ENCODE peak calls at places on chromosomes 12 and 14, in six cellular contexts. One of them, this sample, is unnamed.

GRCh38 chr12:45433441-45433868 is 217.6 kb downstream of the ANO6 start:
- DNase-seq in AG09319: no peak
- DNase-seq in lower leg skin: no peak
- DNase-seq in adrenal gland: no peak
- DNase-seq in stimulated activated CD8-positive, alpha-beta memory T cell treated with anti-CD3 and anti-CD28 coated beads, Interleukin-2, amount 100 ng/mL, for 1 hour: no peak
- DNase-seq in NCI-H1436: no peak
- DNase-seq in this sample: no peak

GRCh38 chr14:67487937-67488893 is at the start of gene TMEM229B:
- DNase-seq in AG09319: no peak
- DNase-seq in lower leg skin: no peak
- DNase-seq in adrenal gland: peak
- DNase-seq in stimulated activated CD8-positive, alpha-beta memory T cell treated with anti-CD3 and anti-CD28 coated beads, Interleukin-2, amount 100 ng/mL, for 1 hour: peak
- DNase-seq in NCI-H1436: no peak
- DNase-seq in this sample: no peak

GRCh38 chr12:54603173-54603814 is 14.8 kb upstream of the PPP1R1A start:
- DNase-seq in AG09319: no peak
- DNase-seq in lower leg skin: peak
- DNase-seq in adrenal gland: peak
- DNase-seq in stimulated activated CD8-positive, alpha-beta memory T cell treated with anti-CD3 and anti-CD28 coated beads, Interleukin-2, amount 100 ng/mL, for 1 hour: peak
- DNase-seq in NCI-H1436: peak
- DNase-seq in this sample: peak

GRCh38 chr12:48001426-48002178 is 2.7 kb downstream of the COL2A1 start:
- DNase-seq in AG09319: no peak
- DNase-seq in lower leg skin: peak
- DNase-seq in adrenal gland: peak
- DNase-seq in stimulated activated CD8-positive, alpha-beta memory T cell treated with anti-CD3 and anti-CD28 coated beads, Interleukin-2, amount 100 ng/mL, for 1 hour: no peak
- DNase-seq in NCI-H1436: no peak
- DNase-seq in this sample: no peak

GRCh38 chr14:96638041-96638855 is 136.1 kb downstream of the PAPOLA start:
- DNase-seq in AG09319: no peak
- DNase-seq in lower leg skin: peak
- DNase-seq in adrenal gland: no peak
- DNase-seq in stimulated activated CD8-positive, alpha-beta memory T cell treated with anti-CD3 and anti-CD28 coated beads, Interleukin-2, amount 100 ng/mL, for 1 hour: no peak
- DNase-seq in NCI-H1436: no peak
- DNase-seq in this sample: no peak

GRCh38 chr12:64752833-64753238 is 6.4 kb downstream of the GNS start:
- DNase-seq in AG09319: no peak
- DNase-seq in lower leg skin: no peak
- DNase-seq in adrenal gland: no peak
- DNase-seq in stimulated activated CD8-positive, alpha-beta memory T cell treated with anti-CD3 and anti-CD28 coated beads, Interleukin-2, amount 100 ng/mL, for 1 hour: no peak
- DNase-seq in NCI-H1436: no peak
- DNase-seq in this sample: no peak

GRCh38 chr12:65826513-65827171 is 2.4 kb downstream of the HMGA2 start:
- DNase-seq in AG09319: no peak
- DNase-seq in lower leg skin: no peak
- DNase-seq in adrenal gland: no peak
- DNase-seq in stimulated activated CD8-positive, alpha-beta memory T cell treated with anti-CD3 and anti-CD28 coated beads, Interleukin-2, amount 100 ng/mL, for 1 hour: no peak
- DNase-seq in NCI-H1436: no peak
- DNase-seq in this sample: peak

GRCh38 chr14:31297112-31297511 is 89.5 kb upstream of the HECTD1 start:
- DNase-seq in AG09319: no peak
- DNase-seq in lower leg skin: no peak
- DNase-seq in adrenal gland: no peak
- DNase-seq in stimulated activated CD8-positive, alpha-beta memory T cell treated with anti-CD3 and anti-CD28 coated beads, Interleukin-2, amount 100 ng/mL, for 1 hour: no peak
- DNase-seq in NCI-H1436: no peak
- DNase-seq in this sample: no peak

GRCh38 chr14:68961781-68962584 is 17.1 kb downstream of the ACTN1 start:
- DNase-seq in AG09319: no peak
- DNase-seq in lower leg skin: no peak
- DNase-seq in adrenal gland: peak
- DNase-seq in stimulated activated CD8-positive, alpha-beta memory T cell treated with anti-CD3 and anti-CD28 coated beads, Interleukin-2, amount 100 ng/mL, for 1 hour: no peak
- DNase-seq in NCI-H1436: peak
- DNase-seq in this sample: no peak

GRCh38 chr12:51923506-51924365 is 16.4 kb downstream of the ACVRL1 start:
- DNase-seq in AG09319: no peak
- DNase-seq in lower leg skin: peak
- DNase-seq in adrenal gland: no peak
- DNase-seq in stimulated activated CD8-positive, alpha-beta memory T cell treated with anti-CD3 and anti-CD28 coated beads, Interleukin-2, amount 100 ng/mL, for 1 hour: peak
- DNase-seq in NCI-H1436: no peak
- DNase-seq in this sample: no peak

GRCh38 chr12:52515319-52515646 is 4.9 kb downstream of the KRT5 start:
- DNase-seq in AG09319: no peak
- DNase-seq in lower leg skin: no peak
- DNase-seq in adrenal gland: no peak
- DNase-seq in stimulated activated CD8-positive, alpha-beta memory T cell treated with anti-CD3 and anti-CD28 coated beads, Interleukin-2, amount 100 ng/mL, for 1 hour: no peak
- DNase-seq in NCI-H1436: no peak
- DNase-seq in this sample: no peak

GRCh38 chr14:74049886-74050495 is 30.8 kb downstream of the BBOF1 start:
- DNase-seq in AG09319: no peak
- DNase-seq in lower leg skin: no peak
- DNase-seq in adrenal gland: no peak
- DNase-seq in stimulated activated CD8-positive, alpha-beta memory T cell treated with anti-CD3 and anti-CD28 coated beads, Interleukin-2, amount 100 ng/mL, for 1 hour: no peak
- DNase-seq in NCI-H1436: no peak
- DNase-seq in this sample: no peak

GRCh38 chr14:90583427-90583826 is 186.6 kb downstream of the CALM1 start:
- DNase-seq in AG09319: no peak
- DNase-seq in lower leg skin: no peak
- DNase-seq in adrenal gland: peak
- DNase-seq in stimulated activated CD8-positive, alpha-beta memory T cell treated with anti-CD3 and anti-CD28 coated beads, Interleukin-2, amount 100 ng/mL, for 1 hour: no peak
- DNase-seq in NCI-H1436: no peak
- DNase-seq in this sample: no peak

GRCh38 chr14:81269100-81269978 is 48.6 kb upstream of the GTF2A1 start:
- DNase-seq in AG09319: peak
- DNase-seq in lower leg skin: no peak
- DNase-seq in adrenal gland: no peak
- DNase-seq in stimulated activated CD8-positive, alpha-beta memory T cell treated with anti-CD3 and anti-CD28 coated beads, Interleukin-2, amount 100 ng/mL, for 1 hour: no peak
- DNase-seq in NCI-H1436: peak
- DNase-seq in this sample: peak

GRCh38 chr14:106039400-106039799 is 513.0 kb downstream of the TMEM121 start:
- DNase-seq in AG09319: no peak
- DNase-seq in lower leg skin: no peak
- DNase-seq in adrenal gland: no peak
- DNase-seq in stimulated activated CD8-positive, alpha-beta memory T cell treated with anti-CD3 and anti-CD28 coated beads, Interleukin-2, amount 100 ng/mL, for 1 hour: no peak
- DNase-seq in NCI-H1436: no peak
- DNase-seq in this sample: peak

GRCh38 chr14:77319416-77319815 is 1.3 kb downstream of the POMT2 start:
- DNase-seq in AG09319: no peak
- DNase-seq in lower leg skin: peak
- DNase-seq in adrenal gland: no peak
- DNase-seq in stimulated activated CD8-positive, alpha-beta memory T cell treated with anti-CD3 and anti-CD28 coated beads, Interleukin-2, amount 100 ng/mL, for 1 hour: no peak
- DNase-seq in NCI-H1436: no peak
- DNase-seq in this sample: no peak

GRCh38 chr14:68948686-68949085 is 30.4 kb downstream of the ACTN1 start:
- DNase-seq in AG09319: no peak
- DNase-seq in lower leg skin: no peak
- DNase-seq in adrenal gland: no peak
- DNase-seq in stimulated activated CD8-positive, alpha-beta memory T cell treated with anti-CD3 and anti-CD28 coated beads, Interleukin-2, amount 100 ng/mL, for 1 hour: no peak
- DNase-seq in NCI-H1436: no peak
- DNase-seq in this sample: no peak

GRCh38 chr12:130281157-130281799 is 56.4 kb upstream of the PIWIL1 start:
- DNase-seq in AG09319: no peak
- DNase-seq in lower leg skin: no peak
- DNase-seq in adrenal gland: no peak
- DNase-seq in stimulated activated CD8-positive, alpha-beta memory T cell treated with anti-CD3 and anti-CD28 coated beads, Interleukin-2, amount 100 ng/mL, for 1 hour: no peak
- DNase-seq in NCI-H1436: no peak
- DNase-seq in this sample: peak

GRCh38 chr14:61385002-61385685 is 63.8 kb downstream of the PRKCH start:
- DNase-seq in AG09319: no peak
- DNase-seq in lower leg skin: no peak
- DNase-seq in adrenal gland: no peak
- DNase-seq in stimulated activated CD8-positive, alpha-beta memory T cell treated with anti-CD3 and anti-CD28 coated beads, Interleukin-2, amount 100 ng/mL, for 1 hour: no peak
- DNase-seq in NCI-H1436: no peak
- DNase-seq in this sample: no peak

GRCh38 chr14:90678420-90678819 is 137.8 kb downstream of the TTC7B start:
- DNase-seq in AG09319: no peak
- DNase-seq in lower leg skin: no peak
- DNase-seq in adrenal gland: no peak
- DNase-seq in stimulated activated CD8-positive, alpha-beta memory T cell treated with anti-CD3 and anti-CD28 coated beads, Interleukin-2, amount 100 ng/mL, for 1 hour: no peak
- DNase-seq in NCI-H1436: no peak
- DNase-seq in this sample: no peak

GRCh38 chr12:114221136-114221838 is 184.7 kb downstream of the TBX5 start:
- DNase-seq in AG09319: no peak
- DNase-seq in lower leg skin: no peak
- DNase-seq in adrenal gland: no peak
- DNase-seq in stimulated activated CD8-positive, alpha-beta memory T cell treated with anti-CD3 and anti-CD28 coated beads, Interleukin-2, amount 100 ng/mL, for 1 hour: no peak
- DNase-seq in NCI-H1436: no peak
- DNase-seq in this sample: no peak

GRCh38 chr14:75223664-75224154 is 47.3 kb upstream of the TMED10 start:
- DNase-seq in AG09319: no peak
- DNase-seq in lower leg skin: no peak
- DNase-seq in adrenal gland: peak
- DNase-seq in stimulated activated CD8-positive, alpha-beta memory T cell treated with anti-CD3 and anti-CD28 coated beads, Interleukin-2, amount 100 ng/mL, for 1 hour: no peak
- DNase-seq in NCI-H1436: peak
- DNase-seq in this sample: no peak

GRCh38 chr14:83860757-83861156 is 1669.2 kb upstream of the FLRT2 start:
- DNase-seq in AG09319: no peak
- DNase-seq in lower leg skin: no peak
- DNase-seq in adrenal gland: no peak
- DNase-seq in stimulated activated CD8-positive, alpha-beta memory T cell treated with anti-CD3 and anti-CD28 coated beads, Interleukin-2, amount 100 ng/mL, for 1 hour: no peak
- DNase-seq in NCI-H1436: no peak
- DNase-seq in this sample: no peak

GRCh38 chr12:124422142-124422569 is 127.3 kb downstream of the RFLNA start:
- DNase-seq in AG09319: no peak
- DNase-seq in lower leg skin: no peak
- DNase-seq in adrenal gland: no peak
- DNase-seq in stimulated activated CD8-positive, alpha-beta memory T cell treated with anti-CD3 and anti-CD28 coated beads, Interleukin-2, amount 100 ng/mL, for 1 hour: no peak
- DNase-seq in NCI-H1436: no peak
- DNase-seq in this sample: peak

GRCh38 chr12:12872934-12873275 is 18.5 kb upstream of the GPRC5A start:
- DNase-seq in AG09319: no peak
- DNase-seq in lower leg skin: no peak
- DNase-seq in adrenal gland: no peak
- DNase-seq in stimulated activated CD8-positive, alpha-beta memory T cell treated with anti-CD3 and anti-CD28 coated beads, Interleukin-2, amount 100 ng/mL, for 1 hour: no peak
- DNase-seq in NCI-H1436: no peak
- DNase-seq in this sample: no peak

GRCh38 chr14:23061995-23062394 is 4.7 kb upstream of the CDH24 start:
- DNase-seq in AG09319: peak
- DNase-seq in lower leg skin: peak
- DNase-seq in adrenal gland: peak
- DNase-seq in stimulated activated CD8-positive, alpha-beta memory T cell treated with anti-CD3 and anti-CD28 coated beads, Interleukin-2, amount 100 ng/mL, for 1 hour: no peak
- DNase-seq in NCI-H1436: no peak
- DNase-seq in this sample: peak

GRCh38 chr14:93480867-93481266 is 50.1 kb downstream of the UNC79 start:
- DNase-seq in AG09319: no peak
- DNase-seq in lower leg skin: no peak
- DNase-seq in adrenal gland: no peak
- DNase-seq in stimulated activated CD8-positive, alpha-beta memory T cell treated with anti-CD3 and anti-CD28 coated beads, Interleukin-2, amount 100 ng/mL, for 1 hour: no peak
- DNase-seq in NCI-H1436: no peak
- DNase-seq in this sample: no peak

GRCh38 chr14:30648471-30648870 is 26.4 kb downstream of the SCFD1 start:
- DNase-seq in AG09319: no peak
- DNase-seq in lower leg skin: no peak
- DNase-seq in adrenal gland: no peak
- DNase-seq in stimulated activated CD8-positive, alpha-beta memory T cell treated with anti-CD3 and anti-CD28 coated beads, Interleukin-2, amount 100 ng/mL, for 1 hour: no peak
- DNase-seq in NCI-H1436: no peak
- DNase-seq in this sample: no peak

GRCh38 chr14:99732436-99733220 is 48.5 kb downstream of the CYP46A1 start:
- DNase-seq in AG09319: no peak
- DNase-seq in lower leg skin: peak
- DNase-seq in adrenal gland: peak
- DNase-seq in stimulated activated CD8-positive, alpha-beta memory T cell treated with anti-CD3 and anti-CD28 coated beads, Interleukin-2, amount 100 ng/mL, for 1 hour: no peak
- DNase-seq in NCI-H1436: no peak
- DNase-seq in this sample: no peak

This sample was measured in A549.